ENCODE peak calls at places on chromosomes 7 and 10, in four cellular contexts. Q is GM12878, U is HepG2, T is H1. B is an unnamed sample.

GRCh38 chr7:93021748-93022147 is 96.0 kb downstream of the SAMD9 start:
- DNase-seq in Q (no peak), U (no peak), T (no peak), B (no peak)

GRCh38 chr7:92880212-92881090 is 44.1 kb upstream of the CDK6 start:
- DNase-seq in Q (no peak), U (peak; percentile 62), T (peak; percentile 70), B (peak; percentile 15)

GRCh38 chr7:132402096-132402495 is 174.2 kb downstream of the PLXNA4 start:
- DNase-seq in Q (no peak), U (no peak), T (no peak), B (no peak)

GRCh38 chr7:36747251-36747968 is 23.1 kb upstream of the AOAH start:
- DNase-seq in Q (no peak), U (no peak), T (no peak), B (no peak)

GRCh38 chr10:132973903-132974241 is 31.5 kb upstream of the CFAP46 start:
- DNase-seq in Q (no peak), U (no peak), T (no peak), B (no peak)

GRCh38 chr10:60305394-60305892 is 84.2 kb downstream of the ANK3 start:
- DNase-seq in Q (no peak), U (no peak), T (no peak), B (no peak)

GRCh38 chr10:113958631-113959382 is 84.9 kb upstream of the ADRB1 start:
- DNase-seq in Q (no peak), U (peak; percentile 88), T (no peak), B (no peak)

GRCh38 chr10:109591631-109592030 is 331.7 kb downstream of the XPNPEP1 start:
- DNase-seq in Q (no peak), U (no peak), T (no peak), B (no peak)

GRCh38 chr10:58894929-58895328 is 281.5 kb upstream of the PHYHIPL start:
- DNase-seq in Q (no peak), U (peak; percentile 61), T (no peak), B (no peak)

GRCh38 chr10:11725912-11726311 is 16.3 kb upstream of the ECHDC3 start:
- DNase-seq in Q (no peak), U (no peak), T (no peak), B (no peak)

GRCh38 chr10:46228076-46229071 is 58.4 kb upstream of the ANTXRL start:
- DNase-seq in Q (no peak), U (peak; percentile 69), T (peak; percentile 87), B (peak; percentile 51)

GRCh38 chr10:17409170-17409733 is 45.1 kb downstream of the ST8SIA6 start:
- DNase-seq in Q (no peak), U (peak; percentile 12), T (no peak), B (no peak)

GRCh38 chr10:47360419-47361040 is 12.4 kb downstream of the RBP3 start:
- DNase-seq in Q (no peak), U (no peak), T (no peak), B (no peak)

GRCh38 chr7:106482091-106482490 is 178.9 kb downstream of the CCDC71L start:
- DNase-seq in Q (no peak), U (no peak), T (no peak), B (no peak)

GRCh38 chr10:21749788-21750187 is 215.8 kb downstream of the MLLT10 start:
- DNase-seq in Q (no peak), U (no peak), T (no peak), B (no peak)

GRCh38 chr10:109978481-109978880 is 29.3 kb upstream of the ADD3 start:
- DNase-seq in Q (no peak), U (peak; percentile 29), T (peak; percentile 88), B (no peak)

GRCh38 chr10:128028508-128029279 is 97.5 kb downstream of the MKI67 start:
- DNase-seq in Q (no peak), U (no peak), T (no peak), B (no peak)

GRCh38 chr10:133274751-133275682 is 1.7 kb downstream of the ADAM8 start:
- DNase-seq in Q (peak; percentile 72), U (no peak), T (no peak), B (no peak)

GRCh38 chr7:131454538-131454937 is 101.9 kb downstream of the PODXL start:
- DNase-seq in Q (no peak), U (no peak), T (no peak), B (no peak)

GRCh38 chr10:86782691-86783418 is 26.4 kb downstream of the BMPR1A start:
- DNase-seq in Q (peak; percentile 51), U (no peak), T (no peak), B (no peak)

GRCh38 chr7:32587431-32587948 is 92.2 kb downstream of the AVL9 start:
- DNase-seq in Q (no peak), U (peak; percentile 76), T (no peak), B (no peak)

GRCh38 chr7:50663396-50664102 is 98.3 kb upstream of the DDC start:
- DNase-seq in Q (no peak), U (no peak), T (no peak), B (no peak)

GRCh38 chr7:8511810-8512209 is 78.4 kb downstream of the NXPH1 start:
- DNase-seq in Q (no peak), U (no peak), T (no peak), B (no peak)

GRCh38 chr10:101067356-101068083 is 5.7 kb downstream of the KAZALD1 start:
- DNase-seq in Q (peak; percentile 44), U (peak; percentile 81), T (peak; percentile 94), B (no peak)

GRCh38 chr7:25282194-25282593 is 53.9 kb upstream of the NPVF start:
- DNase-seq in Q (no peak), U (no peak), T (no peak), B (no peak)

GRCh38 chr10:101007915-101008822 is 8.6 kb downstream of the LZTS2 start:
- DNase-seq in Q (no peak), U (no peak), T (no peak), B (no peak)

GRCh38 chr7:123499211-123499968 is 35.0 kb downstream of the IQUB start:
- DNase-seq in Q (no peak), U (no peak), T (no peak), B (no peak)

GRCh38 chr7:44213872-44214595 is 13.3 kb downstream of the YKT6 start:
- DNase-seq in Q (no peak), U (peak; percentile 56), T (peak; percentile 55), B (peak; percentile 87)

GRCh38 chr10:64956441-64956840 is 1435.2 kb downstream of the REEP3 start:
- DNase-seq in Q (no peak), U (no peak), T (no peak), B (no peak)

GRCh38 chr10:99540339-99540672 is 7.6 kb downstream of the NKX2-3 start:
- DNase-seq in Q (no peak), U (no peak), T (no peak), B (no peak)

GRCh38 chr10:79399242-79399831 is 46.1 kb downstream of the ZCCHC24 start:
- DNase-seq in Q (no peak), U (no peak), T (peak; percentile 69), B (no peak)
- TF ChIP-seq SUZ12 in Q (no peak), U (no peak), T (no peak), B (no peak)

GRCh38 chr7:135792866-135793265 is 44.3 kb upstream of the FAM180A start:
- DNase-seq in Q (no peak), U (no peak), T (no peak), B (no peak)
- TF ChIP-seq ZNF274 in Q (no peak), U (no peak), T (no peak), B (no peak)

GRCh38 chr7:158860394-158860793 is 4.0 kb downstream of the DYNC2I1 start:
- DNase-seq in Q (no peak), U (no peak), T (no peak), B (no peak)
- H3K9ac ChIP-seq in Q (no peak overlapping the region), U (peak overlapping the region; percentile 30), T (no peak overlapping the region), B (no peak overlapping the region)

DNA sequence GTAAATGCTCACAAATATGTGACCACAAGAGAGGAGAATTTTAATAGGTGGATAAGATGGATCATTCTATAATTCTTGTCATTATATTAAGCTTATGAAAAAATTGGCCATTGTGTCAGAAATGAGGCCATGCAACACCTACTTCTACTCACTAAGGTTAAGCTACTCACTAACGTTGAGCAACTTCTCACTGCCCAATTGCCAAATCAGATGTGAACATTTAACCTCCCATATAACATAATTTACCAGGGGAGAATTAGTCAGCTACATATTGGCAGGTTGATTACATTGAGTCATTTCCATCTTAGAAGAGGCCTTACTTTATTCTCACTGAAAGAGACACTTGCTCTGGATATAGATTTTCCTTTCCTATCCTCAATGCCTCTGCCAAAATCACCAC is 211.2 kb upstream of the DGKB start:
- DNase-seq in Q (no peak), U (no peak), T (no peak), B (no peak)
- TF ChIP-seq SUZ12 in Q (no peak), U (no peak), T (no peak), B (no peak)

GRCh38 chr10:12797471-12798262 is 203.8 kb downstream of the CCDC3 start:
- DNase-seq in Q (no peak), U (no peak), T (no peak), B (no peak)

GRCh38 chr10:12795723-12796122 is 205.8 kb downstream of the CCDC3 start:
- DNase-seq in Q (no peak), U (no peak), T (no peak), B (no peak)

GRCh38 chr10:12799144-12799543 is 202.4 kb downstream of the CCDC3 start:
- DNase-seq in Q (no peak), U (no peak), T (no peak), B (no peak)

GRCh38 chr10:12795318-12795717 is 206.2 kb downstream of the CCDC3 start:
- DNase-seq in Q (no peak), U (no peak), T (no peak), B (no peak)

DNA sequence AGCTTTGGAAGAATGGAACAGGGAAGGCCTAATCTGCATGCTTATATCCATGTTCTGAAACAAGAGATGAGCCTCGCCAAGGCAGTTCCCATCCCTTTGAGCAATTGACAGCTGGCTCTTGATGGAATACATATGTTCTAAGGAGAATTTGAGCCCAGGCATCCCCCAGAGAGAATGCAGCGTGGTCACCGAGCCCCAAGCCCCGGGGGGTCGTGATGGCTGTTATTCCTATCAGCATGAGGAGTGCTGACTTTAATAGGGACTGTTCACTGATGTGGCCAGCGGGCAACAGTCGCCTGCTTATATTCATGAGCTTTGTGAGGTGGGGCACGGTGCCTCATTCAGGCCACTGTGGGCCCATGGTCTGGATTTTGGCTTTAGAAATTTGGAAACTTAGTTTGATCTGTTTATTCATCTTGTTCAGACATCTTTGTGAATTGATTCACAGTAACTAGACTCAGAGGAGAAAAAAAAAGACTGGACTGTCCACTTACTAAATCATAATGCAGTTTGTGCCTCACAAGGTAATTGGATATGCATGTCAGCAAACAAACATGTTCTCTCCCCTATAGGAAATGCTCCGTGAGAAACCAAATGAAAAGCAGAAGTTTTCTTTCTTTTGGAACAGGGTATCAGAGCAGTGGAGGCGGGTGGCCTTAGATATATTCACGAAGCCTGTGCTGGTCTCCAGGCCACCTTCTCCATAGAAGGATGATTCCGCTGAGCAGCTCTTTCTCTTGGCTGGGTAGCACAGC is 204.9 kb downstream of the CCDC3 start:
- DNase-seq in Q (no peak), U (no peak), T (no peak), B (no peak)
- TF ChIP-seq ZNF274 in Q (no peak), U (no peak), T (no peak), B (no peak)

DNA sequence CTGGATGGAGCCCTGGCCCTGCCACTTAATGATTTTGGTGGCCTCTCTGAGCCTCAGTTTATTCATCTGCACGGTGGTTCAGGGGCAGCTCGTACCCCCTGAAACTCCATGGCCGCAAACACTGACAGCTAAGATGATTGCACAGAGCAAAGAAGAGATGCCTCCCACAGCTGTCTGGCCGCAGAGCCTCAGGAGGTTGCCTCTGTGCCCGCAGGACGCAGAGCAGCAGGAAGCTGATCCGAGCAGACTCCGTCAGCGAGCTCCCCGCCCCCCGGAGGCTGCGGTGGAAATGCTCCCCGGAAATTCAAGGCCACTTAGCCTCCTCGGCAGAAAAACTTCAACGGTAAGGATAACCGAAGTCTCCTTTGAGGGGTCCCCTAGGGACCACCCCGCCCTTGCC is 30.2 kb upstream of the C10orf53 start:
- DNase-seq in Q (no peak), U (no peak), T (peak; percentile 61), B (no peak)
- H3K9ac ChIP-seq in Q (no peak overlapping the region), U (no peak overlapping the region), T (no peak overlapping the region), B (no peak overlapping the region)